ENCODE peak calls at places on chromosomes 7 and 10, in seven cellular contexts. E, F, V, L, W, O and G are unnamed samples.

GRCh38 chr10:36675458-36675880 is 449.9 kb upstream of the ANKRD30A start:
- DNase-seq in O (peak), V (peak), E (no peak), L (no peak), W (no peak), F (peak), G (no peak)

GRCh38 chr7:26403640-26404039 is 112.0 kb downstream of the SNX10 start:
- DNase-seq in O (no peak), E (no peak), V (no peak), F (no peak), W (no peak), L (no peak), G (no peak)

GRCh38 chr7:150875791-150876190 is 23.5 kb downstream of the AOC1 start:
- DNase-seq in F (peak), E (no peak), W (no peak), V (peak), O (no peak), L (no peak), G (no peak)

GRCh38 chr10:33233635-33234034 is 100.8 kb downstream of the NRP1 start:
- DNase-seq in L (no peak), F (no peak), W (no peak), O (no peak), E (no peak), V (no peak), G (no peak)

GRCh38 chr10:113957013-113957412 is 86.7 kb upstream of the ADRB1 start:
- DNase-seq in E (no peak), W (no peak), F (peak), L (no peak), O (peak), V (peak), G (peak)

GRCh38 chr7:34070486-34071323 is 165.4 kb downstream of the BMPER start:
- DNase-seq in F (peak), O (no peak), W (no peak), L (no peak), V (peak), E (no peak), G (no peak)

GRCh38 chr7:76063114-76063513 is 15.2 kb downstream of the MDH2 start:
- DNase-seq in E (no peak), F (no peak), V (no peak), W (no peak), O (no peak), L (no peak), G (no peak)

GRCh38 chr7:55280031-55280454 is 85.1 kb upstream of the LANCL2 start:
- DNase-seq in L (peak), W (peak), O (peak), F (peak), E (peak), V (peak), G (peak)

GRCh38 chr7:127717502-127718125 is 65.6 kb downstream of the SND1 start:
- DNase-seq in V (no peak), L (no peak), F (peak), W (no peak), O (no peak), E (no peak), G (no peak)

GRCh38 chr7:69232445-69233376 is 365.6 kb upstream of the AUTS2 start:
- DNase-seq in W (no peak), F (no peak), V (no peak), E (no peak), O (no peak), L (no peak), G (no peak)

GRCh38 chr7:31305260-31305659 is 35.3 kb downstream of the NEUROD6 start:
- DNase-seq in F (no peak), W (no peak), V (no peak), L (no peak), O (no peak), E (no peak), G (no peak)

GRCh38 chr7:135716677-135717238 is 11.2 kb downstream of the SLC13A4 start:
- DNase-seq in L (no peak), W (no peak), V (peak), E (no peak), O (peak), F (peak), G (no peak)

GRCh38 chr10:24893127-24893526 is 59.3 kb downstream of the PRTFDC1 start:
- DNase-seq in O (no peak), V (no peak), E (no peak), W (no peak), L (no peak), F (no peak), G (no peak)

GRCh38 chr10:98361636-98362035 is 53.3 kb downstream of the PYROXD2 start:
- DNase-seq in L (no peak), V (no peak), O (no peak), W (no peak), F (no peak), E (no peak), G (no peak)